ENCODE peak calls at places on chromosomes 13 and 19, in seven cellular contexts. H, R, Q, N, Z, L and E are unnamed samples.

GRCh38 chr13:111251646-111252448 is 68.6 kb upstream of the TEX29 start:
- DNase-seq in H (no peak), R (no peak), Q (no peak), N (no peak), Z (no peak), L (no peak), E (no peak)

GRCh38 chr19:5104871-5105351 is 136.0 kb downstream of the KDM4B start:
- DNase-seq in H (no peak), R (no peak), Q (no peak), N (no peak), Z (no peak), L (no peak), E (no peak)

GRCh38 chr19:19185853-19186728 is 5.9 kb downstream of the BORCS8 start:
- DNase-seq in H (peak), R (peak), Q (peak), N (no peak), Z (peak), L (no peak), E (no peak)

GRCh38 chr19:5627395-5627904 is 4.6 kb downstream of the SAFB start:
- DNase-seq in H (no peak), R (no peak), Q (no peak), N (no peak), Z (peak), L (peak), E (no peak)

GRCh38 chr13:72638059-72638815 is 89.2 kb downstream of the MZT1 start:
- DNase-seq in H (no peak), R (no peak), Q (no peak), N (no peak), Z (no peak), L (no peak), E (no peak)

GRCh38 chr13:73708393-73708985 is 425.7 kb downstream of the KLF12 start:
- DNase-seq in H (peak), R (peak), Q (peak), N (no peak), Z (peak), L (no peak), E (no peak)

GRCh38 chr19:56837892-56838679 is 2.4 kb downstream of the PEG3 start:
- DNase-seq in H (no peak), R (no peak), Q (no peak), N (peak), Z (no peak), L (peak), E (peak)

GRCh38 chr19:13026478-13026999 is 31.3 kb downstream of the NFIX start:
- DNase-seq in H (no peak), R (no peak), Q (no peak), N (no peak), Z (no peak), L (no peak), E (no peak)

GRCh38 chr19:33302175-33302973 is at the start of gene CEBPA:
- DNase-seq in H (peak), R (peak), Q (peak), N (peak), Z (peak), L (peak), E (peak)

GRCh38 chr19:55500368-55500952 is 12.2 kb downstream of the SSC5D start:
- DNase-seq in H (no peak), R (no peak), Q (no peak), N (no peak), Z (no peak), L (no peak), E (no peak)

GRCh38 chr19:12840091-12841079 is 2.1 kb downstream of the MAST1 start:
- DNase-seq in H (peak), R (peak), Q (peak), N (no peak), Z (peak), L (peak), E (peak)

GRCh38 chr13:114131581-114132418 is 623 bp downstream of the RASA3 start:
- DNase-seq in H (peak), R (no peak), Q (no peak), N (no peak), Z (no peak), L (no peak), E (no peak)

GRCh38 chr19:46731007-46731501 is 14.1 kb upstream of the PRKD2 start:
- DNase-seq in H (no peak), R (no peak), Q (peak), N (no peak), Z (no peak), L (peak), E (no peak)

GRCh38 chr13:28337196-28338045 is 157.5 kb downstream of the FLT1 start:
- DNase-seq in H (no peak), R (no peak), Q (no peak), N (no peak), Z (no peak), L (no peak), E (peak)

GRCh38 chr19:3062165-3063105 is at the start of gene TLE5:
- DNase-seq in H (no peak), R (peak), Q (no peak), N (peak), Z (peak), L (peak), E (no peak)

GRCh38 chr19:10784257-10784656 is 51.8 kb downstream of the TMED1 start:
- DNase-seq in H (no peak), R (no peak), Q (no peak), N (no peak), Z (no peak), L (peak), E (no peak)

GRCh38 chr19:48169974-48170803 is at the start of the genes LIG1 and ZSWIM9:
- DNase-seq in H (peak), R (peak), Q (peak), N (peak), Z (peak), L (peak), E (peak)
- TF ChIP-seq CTCF in H (peak), R (no peak), Q (peak), N (peak), Z (no peak), L (no peak), E (no peak)

DNA sequence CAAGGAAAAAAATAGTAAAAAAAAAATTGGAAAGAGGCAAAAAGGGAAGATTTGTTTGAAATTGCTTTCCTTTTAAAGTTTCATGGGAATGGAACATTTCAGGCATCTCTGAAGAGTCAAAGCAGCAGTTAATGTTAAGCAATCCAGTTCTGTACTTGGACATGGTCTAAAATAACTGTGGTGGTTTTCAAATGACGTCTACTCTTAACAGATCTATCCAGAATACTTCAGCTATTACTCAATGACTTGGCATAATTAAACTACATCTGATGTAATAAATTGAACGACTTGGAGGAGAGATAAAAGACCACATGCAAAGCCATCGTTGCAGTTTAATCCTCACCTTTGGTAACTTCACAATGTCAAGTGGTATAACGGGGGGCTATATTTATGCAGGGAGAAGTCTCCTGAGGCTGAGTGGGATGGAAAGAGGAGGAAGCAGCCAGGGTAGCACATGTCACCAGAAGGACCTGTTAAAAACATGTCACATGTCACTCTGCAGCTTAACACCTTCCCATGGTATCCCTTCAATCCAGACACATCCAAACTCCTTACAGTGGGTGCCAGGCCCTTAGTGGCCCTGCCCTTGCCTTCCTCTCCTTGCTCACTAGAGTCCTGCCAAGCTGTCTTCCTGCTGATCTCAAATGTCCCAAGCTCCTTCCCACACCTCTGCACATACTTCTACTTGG is 327.9 kb downstream of the SUCLA2 start:
- DNase-seq in H (no peak), R (no peak), Q (no peak), N (no peak), Z (no peak), L (no peak), E (no peak)
- TF ChIP-seq CTCF in H (no peak), R (no peak), Q (no peak), N (no peak), Z (no peak), L (no peak), E (no peak)

DNA sequence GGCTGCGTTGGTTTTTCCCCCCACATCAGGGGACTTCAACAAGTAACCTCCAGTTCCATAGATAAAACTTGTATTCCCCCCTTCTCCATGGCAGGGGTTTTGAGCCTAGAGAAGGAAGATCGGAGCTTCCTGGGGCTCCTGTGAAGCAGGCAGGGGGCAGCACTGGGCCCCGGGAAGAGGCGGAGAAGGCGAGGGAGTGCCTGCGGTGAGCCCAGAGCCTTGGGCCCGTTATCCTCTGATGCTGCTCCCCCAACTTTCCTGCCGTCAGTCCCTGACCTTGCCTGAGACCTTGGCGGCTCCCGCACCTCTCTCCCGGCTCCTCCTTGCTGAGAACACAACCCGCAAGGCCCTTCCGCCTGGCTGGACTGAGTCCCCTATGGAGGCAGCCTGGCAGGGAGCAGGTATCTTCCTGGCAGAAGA is 2.5 kb downstream of the LIPE start:
- DNase-seq in H (no peak), R (no peak), Q (no peak), N (no peak), Z (no peak), L (peak), E (no peak)
- TF ChIP-seq CTCF in H (peak), R (no peak), Q (no peak), N (no peak), Z (peak), L (no peak), E (no peak)

GRCh38 chr13:109567315-109567714 is 219.1 kb downstream of the IRS2 start:
- DNase-seq in H (no peak), R (no peak), Q (no peak), N (no peak), Z (no peak), L (no peak), E (no peak)
- TF ChIP-seq CTCF in H (no peak), R (no peak), Q (no peak), N (no peak), Z (no peak), L (no peak), E (no peak)

GRCh38 chr19:49662011-49662410 is 3.6 kb downstream of the IRF3 start:
- DNase-seq in H (no peak), R (no peak), Q (no peak), N (no peak), Z (no peak), L (no peak), E (no peak)

GRCh38 chr19:49663224-49663623 is 2.4 kb downstream of the IRF3 start:
- DNase-seq in H (no peak), R (no peak), Q (no peak), N (no peak), Z (no peak), L (no peak), E (no peak)

GRCh38 chr19:49665301-49666119 is at the start of the genes BCL2L12 and IRF3:
- DNase-seq in H (peak), R (peak), Q (peak), N (peak), Z (peak), L (peak), E (peak)

GRCh38 chr19:49666120-49666444 is 349 bp downstream of the BCL2L12 start:
- DNase-seq in H (no peak), R (no peak), Q (no peak), N (no peak), Z (no peak), L (no peak), E (no peak)

DNA sequence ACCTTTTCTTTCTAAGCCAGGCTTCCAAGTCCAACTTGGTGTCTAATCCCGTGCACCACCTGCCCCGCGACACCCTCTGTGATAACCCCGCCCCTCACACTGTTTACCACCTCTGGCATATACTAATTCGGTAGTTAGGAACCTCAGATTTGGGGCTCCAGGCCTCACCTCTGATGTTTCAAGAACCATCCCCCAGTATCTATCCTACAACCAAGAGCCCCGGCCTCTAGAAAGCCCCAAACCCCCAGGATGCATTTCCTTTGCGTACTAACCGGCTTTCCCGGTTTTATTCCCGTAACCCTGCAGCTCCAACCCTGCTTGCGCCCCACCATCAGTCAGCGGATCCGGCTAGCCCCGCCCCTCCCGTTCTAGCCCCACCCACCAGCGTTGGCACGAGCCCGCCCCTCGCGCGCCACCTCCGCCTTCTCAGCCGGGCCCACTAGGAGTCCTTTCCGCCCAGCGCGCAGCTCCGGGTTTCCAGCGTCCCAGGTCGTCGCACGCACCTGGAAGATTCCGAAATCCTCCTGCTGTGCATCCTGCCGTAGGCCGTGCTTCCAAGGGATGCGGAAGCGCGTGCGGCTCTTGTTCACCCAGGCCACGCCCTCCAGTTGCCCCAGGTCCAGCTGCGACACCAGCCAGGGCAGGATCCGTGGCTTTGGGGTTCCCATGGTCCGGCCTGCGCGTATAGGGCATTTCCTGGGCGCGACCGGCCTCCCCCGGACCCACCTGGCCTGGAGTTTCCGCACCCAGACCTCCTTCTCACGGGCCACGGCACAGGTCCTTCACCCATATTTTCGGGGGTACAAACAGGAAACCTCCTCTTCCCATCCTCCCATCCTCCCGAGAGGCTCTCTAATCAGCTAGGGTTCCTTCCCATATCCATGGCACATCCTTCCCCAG is 1.2 kb downstream of the IRF3 start:
- DNase-seq in H (peak), R (peak), Q (peak), N (peak), Z (peak), L (peak), E (peak)
- TF ChIP-seq CTCF in H (peak), R (no peak), Q (no peak), N (peak), Z (no peak), L (peak), E (no peak)

DNA sequence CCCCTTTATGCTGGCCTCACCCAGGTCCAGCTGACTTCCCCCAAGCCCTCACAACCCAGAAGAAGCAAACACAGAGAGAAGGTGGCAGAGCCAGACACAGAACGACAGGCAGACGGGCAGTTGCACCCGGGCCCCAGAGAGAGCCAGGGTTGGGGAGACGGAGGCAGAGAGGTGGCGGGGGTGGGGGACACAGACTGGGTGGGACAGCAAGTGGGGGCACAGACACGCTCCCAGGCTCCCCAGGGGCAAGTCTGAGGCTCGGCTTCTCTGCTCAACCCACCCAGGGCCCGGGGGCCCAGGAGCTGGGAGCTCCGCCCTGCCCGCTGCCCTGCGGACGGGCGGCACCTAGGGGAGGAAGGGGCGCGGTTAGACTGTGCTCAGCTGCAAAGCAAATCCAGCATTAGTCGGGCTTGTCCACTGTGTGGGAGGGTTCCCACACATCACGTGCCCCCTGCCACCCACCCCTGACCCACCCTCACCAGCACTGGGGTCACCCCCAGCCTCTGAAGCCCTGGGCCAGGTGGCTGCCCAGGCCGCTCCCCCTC is 31.3 kb upstream of the ASF1B start:
- DNase-seq in H (no peak), R (no peak), Q (no peak), N (no peak), Z (no peak), L (no peak), E (no peak)
- TF ChIP-seq CTCF in H (no peak), R (no peak), Q (no peak), N (no peak), Z (no peak), L (no peak), E (no peak)

GRCh38 chr19:42293539-42293938 is 8.4 kb upstream of the PRR19 start:
- DNase-seq in H (no peak), R (no peak), Q (no peak), N (no peak), Z (no peak), L (no peak), E (no peak)
- TF ChIP-seq CTCF in H (peak), R (no peak), Q (no peak), N (no peak), Z (peak), L (no peak), E (no peak)